ENCODE peak calls at places on chromosomes 5 and 9, in seven cellular contexts. O is colonic mucosa; B is thyroid gland; H is CD8-positive, alpha-beta T cell; T is ovary; J is left lung; Q is IMR-90. L is an unnamed sample.

GRCh38 chr9:96555567-96556386 is 63.9 kb downstream of the CDC14B start:
- DNase-seq in T (no peak), H (no peak), O (no peak), Q (peak; percentile 44), B (no peak), J (no peak), L (no peak)

GRCh38 chr5:135238622-135239460 is 160.2 kb downstream of the MACROH2A1 start:
- DNase-seq in O (peak; percentile 11), J (no peak), T (no peak), Q (no peak), H (peak; percentile 7), B (no peak), L (peak; percentile 9)

GRCh38 chr5:68898961-68899471 is 194.8 kb upstream of the SLC30A5 start:
- DNase-seq in B (no peak), Q (peak; percentile 25), J (no peak), T (no peak), H (no peak), O (no peak), L (no peak)

GRCh38 chr9:111598730-111599091 is 736 bp downstream of the PTGR1 start:
- DNase-seq in B (peak; percentile 24), O (peak; percentile 59), T (peak; percentile 43), J (peak; percentile 34), Q (peak; percentile 62), H (no peak), L (peak; percentile 46)

GRCh38 chr9:88593537-88594185 is 58.7 kb downstream of the NXNL2 start:
- DNase-seq in O (peak; percentile 59), B (peak; percentile 56), Q (peak; percentile 74), J (no peak), T (peak; percentile 37), H (peak; percentile 50), L (peak; percentile 79)

GRCh38 chr5:136056771-136057335 is 28.1 kb downstream of the TGFBI start:
- DNase-seq in T (no peak), B (no peak), Q (no peak), J (no peak), O (no peak), H (no peak), L (no peak)

GRCh38 chr9:89433826-89434225 is 64.1 kb downstream of the SEMA4D start:
- DNase-seq in O (no peak), B (no peak), T (no peak), J (no peak), Q (peak; percentile 76), H (no peak), L (no peak)

GRCh38 chr9:111352545-111352944 is 22.5 kb upstream of the OR2K2 start:
- DNase-seq in T (no peak), J (no peak), Q (peak; percentile 15), O (no peak), B (no peak), H (no peak), L (no peak)

GRCh38 chr5:97062046-97062445 is 80.4 kb downstream of the LIX1 start:
- DNase-seq in Q (no peak), H (no peak), B (peak; percentile 42), J (no peak), T (no peak), O (no peak), L (no peak)

GRCh38 chr9:107667269-107667681 is 177.7 kb upstream of the KLF4 start:
- DNase-seq in O (no peak), B (no peak), T (no peak), Q (peak; percentile 6), J (no peak), H (no peak), L (no peak)

GRCh38 chr5:77957-78804 is 13.8 kb upstream of the PLEKHG4B start:
- DNase-seq in J (no peak), B (peak; percentile 44), Q (peak; percentile 24), H (no peak), T (no peak), O (no peak), L (no peak)

GRCh38 chr9:4301971-4302427 is 2.1 kb upstream of the GLIS3 start:
- DNase-seq in O (peak; percentile 24), J (peak; percentile 70), T (peak; percentile 61), H (no peak), Q (peak; percentile 96), B (peak; percentile 64), L (peak; percentile 60)

GRCh38 chr5:74546796-74547195 is 93.7 kb downstream of the ENC1 start:
- DNase-seq in Q (peak; percentile 58), T (no peak), B (no peak), J (no peak), H (no peak), O (no peak), L (no peak)

GRCh38 chr5:143182901-143183820 is 220.3 kb downstream of the NR3C1 start:
- DNase-seq in O (no peak), H (peak; percentile 11), B (no peak), J (no peak), Q (peak; percentile 48), T (no peak), L (no peak)
- TF ChIP-seq CTCF in O (no peak), H (no peak), B (no peak), J (no peak), Q (no peak), T (no peak), L (no peak)

DNA sequence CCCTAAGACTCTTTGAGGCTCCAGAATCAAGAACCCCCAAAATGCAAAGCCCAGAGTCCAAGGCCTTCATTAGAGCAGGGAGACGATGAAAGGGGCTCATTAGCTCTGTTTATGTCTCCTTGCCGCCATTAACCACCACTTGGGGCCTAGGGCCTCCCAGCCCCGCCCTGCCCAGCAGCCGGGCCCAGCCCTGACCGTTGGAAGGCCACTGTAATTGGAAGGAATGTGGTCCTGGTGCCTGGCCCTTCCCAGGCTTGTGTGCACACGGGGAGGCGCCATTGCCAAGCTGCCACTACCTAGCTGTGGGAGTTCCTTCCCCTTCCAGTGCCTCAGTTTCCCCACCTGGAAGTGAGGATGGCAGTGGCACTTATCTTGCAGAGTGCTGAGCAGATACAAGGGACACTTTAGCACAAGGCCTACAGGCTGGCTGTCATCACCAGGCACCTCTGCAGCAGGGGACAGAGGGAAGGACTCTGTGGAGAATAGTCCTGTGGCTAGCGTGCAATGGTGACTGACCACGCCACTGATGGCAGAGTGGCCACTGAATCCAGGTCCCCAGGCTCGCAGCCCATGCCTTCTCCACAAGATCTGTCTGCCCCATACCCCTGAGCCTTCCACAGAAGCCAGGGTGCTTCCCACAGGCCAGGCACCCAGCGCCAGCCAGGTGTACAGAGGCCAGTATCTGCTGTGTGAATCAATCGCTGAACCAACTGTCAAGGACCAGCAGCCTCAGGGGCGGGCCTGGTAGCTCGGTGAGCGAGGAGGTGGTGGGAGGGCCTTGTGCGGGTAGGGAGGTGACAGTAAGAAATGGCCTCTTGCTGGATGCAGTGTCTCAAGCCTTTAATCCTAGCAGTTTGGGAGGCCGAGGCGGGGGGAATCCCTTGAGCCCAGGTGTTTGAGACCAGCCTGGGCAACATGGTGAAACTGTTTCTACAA is 20.8 kb downstream of the GBGT1 start:
- DNase-seq in O (peak; percentile 40), B (no peak), H (peak; percentile 54), J (no peak), T (no peak), Q (no peak), L (no peak)
- H3K4me1 ChIP-seq in O (peaks cover 30% of the 10 kb centered on the region), B (peaks cover 67% of the 10 kb centered on the region), H (peaks cover 64% of the 10 kb centered on the region), J (peaks cover 69% of the 10 kb centered on the region), T (peaks cover 14% of the 10 kb centered on the region), Q (peaks cover 15% of the 10 kb centered on the region), L (peaks cover 27% of the 10 kb centered on the region)

DNA sequence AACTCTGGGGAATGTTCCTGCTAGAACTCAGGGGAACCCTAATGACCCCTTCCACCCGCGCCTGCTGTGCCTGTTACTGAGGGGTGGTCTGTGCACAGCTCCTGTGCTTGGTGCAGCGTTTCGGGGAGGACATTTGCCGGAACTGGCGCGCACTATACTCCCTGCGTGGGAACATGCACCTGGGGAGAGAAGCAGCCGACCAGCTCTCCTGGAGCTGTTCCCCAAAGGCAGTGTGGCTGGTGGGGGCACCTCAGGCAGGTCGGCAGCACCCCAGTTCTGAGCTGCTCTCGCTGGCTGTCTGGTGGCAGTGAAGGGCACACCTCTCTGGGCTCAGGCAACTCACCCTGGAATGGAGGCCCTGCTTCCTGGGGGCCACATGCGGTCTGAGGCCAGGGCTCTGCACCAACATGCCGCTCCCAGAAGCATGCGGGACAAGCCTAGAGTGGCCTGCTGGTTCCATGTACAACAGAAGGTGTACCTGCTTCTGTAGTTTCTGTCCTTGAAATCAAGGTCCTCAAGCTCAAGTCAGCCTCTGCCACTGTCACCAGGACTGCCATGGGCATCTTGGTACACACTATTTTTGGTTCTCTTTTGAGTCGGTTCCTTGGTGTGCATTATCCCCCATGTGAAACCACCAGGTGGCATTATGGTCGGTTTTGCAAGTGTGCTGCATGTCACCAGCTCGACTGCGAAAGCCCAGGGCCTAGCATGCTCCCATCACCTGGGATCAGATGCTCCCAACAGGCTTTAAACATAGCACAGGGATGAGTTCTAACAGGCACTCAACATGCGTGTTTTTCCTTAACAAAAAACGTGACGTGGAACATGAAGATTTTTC is 7.8 kb upstream of the MRNIP start:
- DNase-seq in T (no peak), J (no peak), B (no peak), Q (no peak), O (no peak), H (no peak), L (no peak)
- TF ChIP-seq CTCF in T (no peak), J (no peak), B (no peak), Q (no peak), O (no peak), H (no peak), L (peak; percentile 13)

GRCh38 chr9:5630038-5630507 is 1.2 kb downstream of the RIC1 start:
- DNase-seq in J (no peak), H (no peak), O (peak; percentile 28), T (no peak), Q (no peak), B (no peak), L (no peak)
- H3K4me1 ChIP-seq in J (peaks cover 71% of the 10 kb centered on the region), H (peaks cover 40% of the 10 kb centered on the region), O (peaks cover 4% of the 10 kb centered on the region), T (peaks cover 8% of the 10 kb centered on the region), Q (peaks cover 2% of the 10 kb centered on the region), B (peaks cover 31% of the 10 kb centered on the region), L (peaks cover 21% of the 10 kb centered on the region)

GRCh38 chr9:134024393-134024792 is 888 bp upstream of the BRD3OS start:
- DNase-seq in H (no peak), B (no peak), Q (no peak), J (no peak), O (no peak), T (no peak), L (no peak)

GRCh38 chr9:134026561-134026960 is 1.3 kb downstream of the BRD3OS start:
- DNase-seq in J (no peak), O (no peak), Q (no peak), T (peak; percentile 61), H (no peak), B (no peak), L (no peak)

GRCh38 chr9:134024828-134025605 is at the start of gene BRD3OS:
- DNase-seq in O (peak; percentile 96), H (peak; percentile 90), J (peak; percentile 98), B (peak; percentile 97), T (peak; percentile 94), Q (peak; percentile 99), L (peak; percentile 97)

GRCh38 chr9:134026981-134027380 is 1.7 kb downstream of the BRD3OS start:
- DNase-seq in T (no peak), Q (no peak), O (no peak), J (no peak), H (no peak), B (no peak), L (no peak)

GRCh38 chr9:134025606-134026541 is 593 bp downstream of the BRD3OS start:
- DNase-seq in H (peak; percentile 51), B (peak; percentile 51), T (peak; percentile 59), Q (peak; percentile 41), O (peak; percentile 39), J (peak; percentile 57), L (peak; percentile 29)
- TF ChIP-seq CTCF in H (peak; percentile 29), B (no peak), T (no peak), Q (peak; percentile 28), O (no peak), J (peak; percentile 29), L (no peak)

L was measured in testis.